ENCODE peak calls at places on chromosome 9, in four cellular contexts. B, M, W and H are unnamed samples. For H3K4me1, the result is how much of the 10 kb centered on the place peaks cover.

GRCh38 chr9:123368481-123369153 is 12.6 kb downstream of the CRB2 start:
- DNase-seq in M (no peak), W (no peak), B (no peak), H (no peak)

GRCh38 chr9:97991818-97992217 is 8.7 kb downstream of the ANP32B start:
- DNase-seq in B (no peak), W (no peak), M (no peak), H (no peak)

GRCh38 chr9:108928386-108928785 is 5.5 kb downstream of the ELP1 start:
- DNase-seq in B (no peak), M (no peak), W (no peak), H (no peak)

GRCh38 chr9:119793272-119793671 is 424.0 kb upstream of the BRINP1 start:
- DNase-seq in B (no peak), W (no peak), M (no peak), H (no peak)

GRCh38 chr9:79104216-79104615 is 467.5 kb upstream of the TLE4 start:
- DNase-seq in B (no peak), M (no peak), W (no peak), H (no peak)

GRCh38 chr9:8724284-8725018 is 924.9 kb upstream of the DMAC1 start:
- DNase-seq in W (no peak), B (no peak), M (peak), H (no peak)

GRCh38 chr9:21567926-21568325 is 85.8 kb upstream of the IFNE start:
- DNase-seq in W (no peak), B (no peak), M (no peak), H (no peak)

GRCh38 chr9:37632479-37632878 is 18.3 kb upstream of the FRMPD1 start:
- DNase-seq in M (no peak), W (no peak), B (no peak), H (no peak)

GRCh38 chr9:134236001-134236421 is 71.6 kb upstream of the RNU6ATAC start:
- DNase-seq in B (no peak), W (peak), M (no peak), H (peak)

GRCh38 chr9:29966247-29966646 is 2393.0 kb upstream of the C9orf72 start:
- DNase-seq in M (peak), W (no peak), B (no peak), H (no peak)

GRCh38 chr9:79189511-79189924 is 382.2 kb upstream of the TLE4 start:
- DNase-seq in M (no peak), B (peak), W (no peak), H (peak)

GRCh38 chr9:108724669-108725068 is 131.1 kb downstream of the ACTL7B start:
- DNase-seq in B (no peak), M (peak), W (no peak), H (peak)

GRCh38 chr9:124881138-124881743 is 19.3 kb downstream of the ARPC5L start:
- DNase-seq in B (no peak), W (no peak), M (no peak), H (no peak)

GRCh38 chr9:128972956-128973355 is 25.5 kb downstream of the NUP188 start:
- DNase-seq in B (peak), M (no peak), W (no peak), H (peak)

GRCh38 chr9:19464764-19465570 is 56.2 kb downstream of the ACER2 start:
- DNase-seq in M (peak), B (peak), W (peak), H (peak)

GRCh38 chr9:137582286-137582860 is 3.6 kb upstream of the DPH7 start:
- DNase-seq in B (no peak), M (peak), W (no peak), H (peak)

GRCh38 chr9:120978987-120979386 is 52.4 kb upstream of the TRAF1 start:
- DNase-seq in M (no peak), W (no peak), B (no peak), H (no peak)

GRCh38 chr9:104536756-104537155 is at the start of gene OR13C3:
- DNase-seq in W (no peak), B (no peak), M (no peak), H (no peak)

GRCh38 chr9:19151425-19152159 is 24.3 kb upstream of the PLIN2 start:
- DNase-seq in W (no peak), M (no peak), B (no peak), H (no peak)

GRCh38 chr9:118215544-118215943 is 511.3 kb downstream of the TLR4 start:
- DNase-seq in W (no peak), B (no peak), M (peak), H (no peak)

GRCh38 chr9:96067551-96068076 is 192.1 kb downstream of the ERCC6L2 start:
- DNase-seq in W (no peak), B (no peak), M (no peak), H (no peak)

GRCh38 chr9:89278997-89279739 is 31.8 kb upstream of the CKS2 start:
- DNase-seq in M (peak), B (peak), W (peak), H (peak)

GRCh38 chr9:135066291-135066690 is 21.2 kb upstream of the OLFM1 start:
- DNase-seq in W (no peak), B (no peak), M (no peak), H (no peak)

GRCh38 chr9:120040896-120041295 is 539.1 kb downstream of the CDK5RAP2 start:
- DNase-seq in B (no peak), M (peak), W (no peak), H (no peak)

DNA sequence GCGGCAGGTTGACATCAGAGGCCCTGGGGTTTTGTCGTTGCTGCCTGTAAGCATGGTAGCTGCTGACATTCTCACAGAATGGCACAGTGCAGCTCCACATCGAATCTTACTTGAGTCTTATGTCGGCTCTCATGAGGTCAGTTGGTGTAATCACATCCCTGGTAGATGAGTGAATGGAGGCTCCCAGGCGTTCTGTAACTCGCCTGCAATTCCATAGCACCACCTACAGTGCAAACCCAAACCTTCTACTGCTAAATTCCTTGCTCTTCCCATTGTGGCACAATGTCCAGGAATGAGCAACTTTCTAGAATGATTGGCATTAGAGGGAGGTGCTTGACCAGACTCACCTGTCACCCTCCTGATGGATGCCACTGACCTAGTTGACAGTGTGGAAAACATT is 578.4 kb downstream of the CCDC171 start:
- DNase-seq in M (peak), B (peak), W (no peak), H (peak)
- H3K4me1 ChIP-seq in M (under half), B (under half), W (under half), H (under half)

GRCh38 chr9:114258866-114259799 is 63.8 kb upstream of the ORM1 start:
- DNase-seq in M (no peak), B (no peak), W (no peak), H (no peak)
- H3K4me1 ChIP-seq in M (under half), B (under half), W (under half), H (under half)

GRCh38 chr9:122203995-122204394 is 24.8 kb downstream of the LHX6 start:
- DNase-seq in M (no peak), W (no peak), B (no peak), H (no peak)

GRCh38 chr9:122204491-122204890 is 24.3 kb downstream of the LHX6 start:
- DNase-seq in W (no peak), B (no peak), M (no peak), H (no peak)

GRCh38 chr9:122209451-122209850 is 19.3 kb downstream of the LHX6 start:
- DNase-seq in W (no peak), M (no peak), B (no peak), H (no peak)

GRCh38 chr9:122205176-122205575 is 23.6 kb downstream of the LHX6 start:
- DNase-seq in W (no peak), M (no peak), B (no peak), H (no peak)

GRCh38 chr9:122206118-122207046 is 22.4 kb downstream of the LHX6 start:
- DNase-seq in W (no peak), M (no peak), B (peak), H (peak)
- H3K4me1 ChIP-seq in W (under half), M (under half), B (under half), H (under half)

DNA sequence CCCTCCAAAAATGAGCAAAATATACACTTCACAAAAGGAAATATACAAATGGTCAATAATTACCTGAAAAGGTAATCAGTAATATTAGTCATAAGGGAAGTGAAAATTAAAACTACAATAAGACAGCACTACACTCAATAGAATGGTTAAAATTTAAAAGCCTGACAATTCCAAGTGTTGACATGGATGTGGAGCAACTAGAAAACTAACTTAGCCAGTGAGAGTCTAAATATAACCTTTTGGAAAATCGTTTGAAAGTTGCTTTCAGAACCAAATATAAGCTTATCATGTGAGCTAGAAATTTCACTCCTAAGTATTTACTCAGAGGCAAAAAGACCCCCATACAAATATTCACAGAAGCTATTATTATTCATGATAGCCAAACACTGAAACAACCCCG is 105.1 kb upstream of the MVB12B start:
- DNase-seq in W (no peak), M (no peak), B (no peak), H (no peak)
- H3K4me1 ChIP-seq in W (under half), M (under half), B (under half), H (under half)

GRCh38 chr9:136543280-136543679 is 2.6 kb downstream of the NOTCH1 start:
- DNase-seq in W (no peak), M (no peak), B (no peak), H (no peak)

GRCh38 chr9:136543830-136544548 is 1.9 kb downstream of the NOTCH1 start:
- DNase-seq in M (no peak), B (no peak), W (no peak), H (no peak)

GRCh38 chr9:136541179-136541578 is 4.7 kb downstream of the NOTCH1 start:
- DNase-seq in W (no peak), M (no peak), B (no peak), H (no peak)

GRCh38 chr9:136541709-136542108 is 4.1 kb downstream of the NOTCH1 start:
- DNase-seq in W (no peak), B (no peak), M (no peak), H (no peak)

GRCh38 chr9:136542246-136543041 is 3.4 kb downstream of the NOTCH1 start:
- DNase-seq in W (no peak), B (no peak), M (no peak), H (no peak)
- H3K4me1 ChIP-seq in W (under half), B (under half), M (under half), H (under half)

GRCh38 chr9:33816327-33817252 is at the start of gene UBE2R2:
- DNase-seq in B (peak), M (peak), W (peak), H (peak)
- H3K4me1 ChIP-seq in B (under half), M (under half), W (under half), H (under half)

GRCh38 chr9:81052846-81053245 is 636.5 kb downstream of the TLE1 start:
- DNase-seq in B (peak), W (no peak), M (no peak), H (peak)

GRCh38 chr9:81045658-81046057 is 643.7 kb downstream of the TLE1 start:
- DNase-seq in M (no peak), W (no peak), B (no peak), H (no peak)

DNA sequence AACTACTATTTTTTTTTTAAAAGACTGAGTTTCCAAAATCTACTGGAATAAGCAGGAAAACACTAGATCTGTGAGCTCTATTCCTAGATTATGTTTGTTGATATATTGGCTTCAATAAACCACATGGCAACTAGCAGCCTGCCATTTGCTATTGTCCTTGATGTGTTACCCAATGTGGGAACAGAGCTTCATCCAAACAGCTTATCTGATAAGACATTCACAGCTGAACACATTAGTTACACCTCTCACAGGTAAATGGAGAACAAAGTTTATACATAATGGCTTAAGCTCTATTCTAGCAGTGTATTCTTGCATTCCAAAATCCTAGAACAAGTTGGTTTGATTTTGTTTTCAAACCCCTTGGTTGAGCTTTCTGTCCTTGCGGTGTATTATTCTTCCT is 642.1 kb downstream of the TLE1 start:
- DNase-seq in W (no peak), M (no peak), B (no peak), H (no peak)
- H3K4me1 ChIP-seq in W (under half), M (under half), B (under half), H (under half)

GRCh38 chr9:87601595-87601994 is 103.9 kb downstream of the DAPK1 start:
- DNase-seq in B (no peak), M (no peak), W (no peak), H (no peak)
- H3K4me1 ChIP-seq in B (under half), M (under half), W (under half), H (under half)